ENCODE peak calls at places on chromosomes 6 and 20, in four cellular contexts. P is GM13977, X is heart right ventricle, V is Calu3. G is an unnamed sample.

GRCh38 chr6:139337830-139338229 is 36.6 kb downstream of the CITED2 start:
- DNase-seq in X (no peak), P (no peak), V (no peak), G (no peak)

GRCh38 chr20:63951398-63952209 is 4.6 kb downstream of the UCKL1 start:
- DNase-seq in P (no peak), X (no peak), V (no peak), G (no peak)

GRCh38 chr20:59820204-59821041 is 113.0 kb downstream of the SYCP2 start:
- DNase-seq in P (no peak), V (no peak), X (peak; percentile 60), G (no peak)

GRCh38 chr20:48282591-48283228 is 497.4 kb upstream of the SULF2 start:
- DNase-seq in P (no peak), V (peak; percentile 43), X (no peak), G (no peak)

GRCh38 chr20:63335711-63336110 is 25.4 kb downstream of the CHRNA4 start:
- DNase-seq in P (no peak), X (no peak), V (no peak), G (no peak)

GRCh38 chr6:45590225-45590624 is 212.5 kb upstream of the SUPT3H start:
- DNase-seq in P (no peak), X (no peak), V (no peak), G (no peak)

GRCh38 chr6:2542858-2543218 is 207.9 kb downstream of the MYLK4 start:
- DNase-seq in P (peak; percentile 12), X (no peak), V (peak; percentile 51), G (no peak)

GRCh38 chr6:18410412-18410811 is 23.3 kb downstream of the RNF144B start:
- DNase-seq in X (no peak), V (no peak), P (no peak), G (no peak)

GRCh38 chr6:84669945-84670344 is 94.5 kb downstream of the TBX18 start:
- DNase-seq in X (no peak), V (no peak), P (no peak), G (no peak)

GRCh38 chr6:144395014-144395413 is 109.9 kb downstream of the UTRN start:
- DNase-seq in P (no peak), X (no peak), V (no peak), G (no peak)

GRCh38 chr6:13431861-13432465 is 55.4 kb downstream of the GFOD1 start:
- DNase-seq in V (no peak), P (peak; percentile 23), X (no peak), G (no peak)

GRCh38 chr6:56806368-56806767 is 148.5 kb upstream of the BEND6 start:
- DNase-seq in X (no peak), V (no peak), P (no peak), G (peak; percentile 49)

GRCh38 chr6:21022343-21023107 is 488.3 kb downstream of the CDKAL1 start:
- DNase-seq in P (peak; percentile 28), X (no peak), V (peak; percentile 91), G (no peak)

GRCh38 chr6:49333345-49334120 is 129.5 kb downstream of the MMUT start:
- DNase-seq in X (no peak), V (no peak), P (no peak), G (no peak)

GRCh38 chr20:61808497-61808896 is 257.2 kb downstream of the TAF4 start:
- DNase-seq in V (no peak), X (no peak), P (no peak), G (peak; percentile 32)

GRCh38 chr20:43844778-43845614 is 69.7 kb upstream of the TOX2 start:
- DNase-seq in V (no peak), P (no peak), X (peak; percentile 33), G (no peak)

GRCh38 chr6:36123270-36124139 is 6.8 kb upstream of the MAPK13 start:
- DNase-seq in P (peak; percentile 79), V (peak; percentile 94), X (peak; percentile 76), G (peak; percentile 88)

GRCh38 chr20:43946659-43947315 is 32.1 kb downstream of the TOX2 start:
- DNase-seq in P (no peak), V (no peak), X (no peak), G (no peak)

GRCh38 chr6:170262481-170263088 is 28.3 kb downstream of the DLL1 start:
- DNase-seq in P (no peak), V (no peak), X (no peak), G (no peak)

GRCh38 chr6:103210686-103211085 is 1649.0 kb downstream of the HACE1 start:
- DNase-seq in X (no peak), P (no peak), V (no peak), G (no peak)

GRCh38 chr6:46932526-46932925 is 10.8 kb upstream of the ADGRF5 start:
- DNase-seq in P (no peak), X (no peak), V (no peak), G (no peak)

GRCh38 chr6:2381872-2382661 is 136.7 kb upstream of the GMDS start:
- DNase-seq in X (peak; percentile 32), P (no peak), V (no peak), G (no peak)

GRCh38 chr6:43790031-43790430 is 20.0 kb downstream of the VEGFA start:
- DNase-seq in V (no peak), X (peak; percentile 49), P (no peak), G (no peak)

GRCh38 chr20:32437391-32438074 is 79.4 kb downstream of the ASXL1 start:
- DNase-seq in X (no peak), P (no peak), V (no peak), G (no peak)

GRCh38 chr6:130968486-130968885 is 94.6 kb downstream of the EPB41L2 start:
- DNase-seq in X (no peak), V (no peak), P (no peak), G (no peak)

GRCh38 chr6:100663219-100663863 is 198.6 kb upstream of the SIM1 start:
- DNase-seq in X (no peak), V (peak; percentile 13), P (no peak), G (no peak)

GRCh38 chr20:63497138-63497945 is 1.5 kb downstream of the EEF1A2 start:
- DNase-seq in P (no peak), X (no peak), V (no peak), G (peak; percentile 27)

GRCh38 chr6:138692978-138693909 is 80.3 kb upstream of the CCDC28A start:
- DNase-seq in P (peak; percentile 86), X (peak; percentile 63), V (peak; percentile 79), G (peak; percentile 66)

GRCh38 chr20:40176442-40176841 is 512.6 kb downstream of the MAFB start:
- DNase-seq in X (no peak), P (no peak), V (no peak), G (no peak)

GRCh38 chr20:49394264-49394663 is 88.2 kb downstream of the KCNB1 start:
- DNase-seq in V (no peak), P (no peak), X (no peak), G (no peak)

GRCh38 chr20:10863337-10864060 is 189.7 kb upstream of the JAG1 start:
- DNase-seq in X (no peak), V (no peak), P (no peak), G (no peak)

GRCh38 chr20:46035713-46036112 is 6.7 kb downstream of the SLC12A5 start:
- DNase-seq in V (no peak), P (no peak), X (no peak), G (no peak)

GRCh38 chr6:29968130-29968529 is 25.8 kb downstream of the HLA-A start:
- DNase-seq in X (no peak), P (no peak), V (peak; percentile 57), G (no peak)

GRCh38 chr6:29965873-29966601 is 23.7 kb downstream of the HLA-A start:
- DNase-seq in P (no peak), V (peak; percentile 88), X (peak; percentile 79), G (peak; percentile 49)

GRCh38 chr6:29968905-29969304 is 26.6 kb downstream of the HLA-A start:
- DNase-seq in V (no peak), P (no peak), X (no peak), G (no peak)

GRCh38 chr6:29964904-29965872 is 22.9 kb downstream of the HLA-A start:
- DNase-seq in X (peak; percentile 71), P (peak; percentile 78), V (peak; percentile 70), G (peak; percentile 65)

DNA sequence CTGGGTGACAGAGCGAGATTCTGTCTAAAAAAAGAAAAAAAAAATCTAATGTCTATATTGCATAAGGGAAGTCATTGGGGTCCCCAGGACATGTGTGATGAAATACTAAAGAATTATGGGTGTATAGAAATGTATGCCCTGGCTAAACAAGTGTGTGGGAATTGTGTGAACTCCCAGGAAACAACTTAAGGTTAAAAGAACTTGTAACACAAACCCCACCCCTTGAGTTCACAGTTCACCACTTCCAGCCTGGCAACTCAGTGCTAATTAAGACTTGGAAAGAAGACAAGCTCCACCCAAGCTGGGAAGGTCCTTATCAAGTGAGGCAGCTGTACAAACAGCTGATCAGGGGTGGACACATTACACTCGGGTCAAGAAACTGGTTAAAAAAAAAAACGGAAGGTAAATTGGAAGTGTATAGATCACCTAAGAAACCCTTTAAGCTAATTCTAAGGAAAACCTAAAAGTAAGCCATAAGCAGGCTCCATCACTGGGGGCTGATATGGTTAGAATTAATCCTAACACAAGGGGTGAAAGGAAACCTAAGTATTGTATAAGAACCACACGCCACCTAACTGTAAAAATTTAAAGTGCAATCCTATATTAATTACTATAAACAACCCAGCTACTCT is 25.2 kb downstream of the HLA-A start:
- DNase-seq in V (peak; percentile 33), P (no peak), X (no peak), G (no peak)
- TF ChIP-seq CTCF in V (no peak), P (peak; percentile 27), X (no peak), G (no peak)

DNA sequence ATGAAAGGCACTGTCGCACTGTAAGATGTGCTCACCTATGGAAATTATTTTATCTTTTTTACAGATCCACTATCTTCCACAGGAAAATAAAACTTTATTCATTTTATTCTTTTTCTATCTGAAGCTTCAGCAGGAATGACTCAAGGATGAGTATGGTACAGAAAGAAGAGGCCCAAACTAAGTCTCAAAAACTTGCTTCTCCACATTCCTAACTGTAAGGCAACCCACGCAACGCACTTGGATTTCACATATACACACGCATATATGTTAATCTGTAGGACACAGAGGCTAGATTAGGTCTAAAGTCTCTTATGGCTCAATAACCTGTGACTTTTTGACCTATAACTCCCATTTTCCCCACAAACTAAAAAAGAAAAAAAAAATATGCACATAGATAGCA is 81.9 kb downstream of the RALGAPA2 start:
- DNase-seq in P (no peak), X (no peak), V (no peak), G (no peak)
- TF ChIP-seq CTCF in P (no peak), X (no peak), V (no peak), G (no peak)

DNA sequence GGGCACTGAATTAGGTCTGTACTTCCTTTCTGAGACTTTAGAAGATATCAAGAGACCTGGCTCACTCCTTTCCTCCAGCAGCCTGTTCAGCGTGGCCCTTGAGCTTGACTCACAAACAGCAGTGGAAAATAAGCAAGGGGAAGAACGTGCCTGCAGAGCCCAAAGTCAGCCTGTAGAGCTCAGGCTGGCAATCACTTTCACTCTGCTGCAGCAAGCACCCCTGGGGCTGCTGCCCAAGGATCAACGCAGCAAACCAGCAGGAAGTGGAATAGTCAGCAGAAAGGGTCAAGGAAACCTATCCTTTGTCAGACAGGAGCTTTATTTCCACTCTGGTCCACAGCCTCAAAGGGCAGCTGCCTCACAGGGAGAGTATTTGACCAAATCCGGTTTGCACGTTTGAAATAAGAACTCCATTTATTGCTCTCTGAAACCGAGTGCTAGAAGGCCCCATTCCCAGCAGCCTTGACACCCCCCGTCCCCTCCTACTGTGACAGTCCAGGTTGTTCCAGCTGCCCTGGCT is 77.4 kb downstream of the PRDM1 start:
- DNase-seq in V (no peak), P (no peak), X (no peak), G (no peak)
- TF ChIP-seq CTCF in V (no peak), P (no peak), X (no peak), G (no peak)

DNA sequence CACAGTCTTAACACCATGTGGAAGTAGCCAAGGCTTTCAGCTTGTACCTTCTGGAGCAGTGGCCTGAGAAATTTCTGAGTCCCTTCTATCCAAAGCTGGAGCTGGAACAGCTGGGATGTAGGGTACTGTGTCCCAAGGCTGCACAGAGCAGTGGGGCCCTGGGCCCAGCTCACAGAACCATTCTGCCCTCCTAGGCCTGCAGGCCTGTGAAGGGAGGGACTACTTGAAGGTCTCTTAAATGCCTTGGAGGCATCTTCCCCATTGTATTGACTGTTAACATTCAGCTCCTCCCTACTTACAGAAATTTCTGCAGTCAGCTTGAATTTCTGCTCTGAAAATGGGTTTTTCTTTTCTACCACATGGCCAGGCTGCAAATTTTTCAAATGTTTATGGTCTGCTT is 156.5 kb upstream of the MANEA start:
- DNase-seq in X (no peak), P (no peak), V (no peak), G (no peak)
- TF ChIP-seq CTCF in X (no peak), P (no peak), V (no peak), G (no peak)